ENCODE peak calls at places on chromosomes 3 and 15, in nine cellular contexts. R, H, T, V, L, S, I, P and Q are unnamed samples.
A peak's percentile ranks its signal among the peaks of the same experiment; 100 is the strongest.

GRCh38 chr3:43001094-43001553 is 22.0 kb downstream of the GASK1A start:
- DNase-seq in V (peak; percentile 87), H (no peak), R (peak; percentile 11), P (peak; percentile 77), S (no peak), L (no peak), T (peak; percentile 93), I (peak; percentile 87), Q (peak; percentile 79)

GRCh38 chr15:80852676-80853075 is 73.5 kb downstream of the CEMIP start:
- DNase-seq in I (no peak), L (no peak), S (no peak), R (peak; percentile 89), V (no peak), T (no peak), H (no peak), P (peak; percentile 49), Q (no peak)

GRCh38 chr3:141656771-141657170 is 81.3 kb upstream of the RNF7 start:
- DNase-seq in R (no peak), T (no peak), P (no peak), I (no peak), H (no peak), V (no peak), L (no peak), S (no peak), Q (no peak)

GRCh38 chr3:114449271-114450007 is 155.6 kb downstream of the TIGIT start:
- DNase-seq in R (no peak), H (no peak), T (no peak), V (no peak), I (no peak), L (no peak), P (no peak), S (no peak), Q (no peak)

GRCh38 chr15:47355759-47356158 is 361.5 kb upstream of the SEMA6D start:
- DNase-seq in T (no peak), R (no peak), P (no peak), I (no peak), S (no peak), V (no peak), L (no peak), H (no peak), Q (no peak)

GRCh38 chr15:44910981-44911625 is 45.4 kb upstream of the TERB2 start:
- DNase-seq in R (no peak), L (no peak), I (no peak), T (no peak), S (no peak), H (no peak), P (no peak), V (no peak), Q (no peak)

GRCh38 chr3:63130625-63131024 is 147.5 kb upstream of the SYNPR start:
- DNase-seq in L (no peak), H (no peak), R (no peak), T (no peak), V (no peak), P (no peak), S (no peak), I (no peak), Q (no peak)

GRCh38 chr3:159821737-159822136 is 166.9 kb upstream of the IL12A start:
- DNase-seq in H (no peak), P (no peak), V (no peak), T (no peak), I (no peak), L (no peak), S (no peak), R (no peak), Q (no peak)

GRCh38 chr15:90660195-90660995 is 56.8 kb upstream of the BLM start:
- DNase-seq in I (peak; percentile 42), H (peak; percentile 37), P (peak; percentile 87), V (peak; percentile 88), L (peak; percentile 12), S (peak; percentile 85), R (peak; percentile 77), T (peak; percentile 91), Q (peak; percentile 76)

GRCh38 chr3:129602730-129603560 is 3.5 kb downstream of the PLXND1 start:
- DNase-seq in V (peak; percentile 86), R (peak; percentile 58), T (peak; percentile 87), L (no peak), H (no peak), I (peak; percentile 77), P (peak; percentile 83), S (no peak), Q (peak; percentile 79)

DNA sequence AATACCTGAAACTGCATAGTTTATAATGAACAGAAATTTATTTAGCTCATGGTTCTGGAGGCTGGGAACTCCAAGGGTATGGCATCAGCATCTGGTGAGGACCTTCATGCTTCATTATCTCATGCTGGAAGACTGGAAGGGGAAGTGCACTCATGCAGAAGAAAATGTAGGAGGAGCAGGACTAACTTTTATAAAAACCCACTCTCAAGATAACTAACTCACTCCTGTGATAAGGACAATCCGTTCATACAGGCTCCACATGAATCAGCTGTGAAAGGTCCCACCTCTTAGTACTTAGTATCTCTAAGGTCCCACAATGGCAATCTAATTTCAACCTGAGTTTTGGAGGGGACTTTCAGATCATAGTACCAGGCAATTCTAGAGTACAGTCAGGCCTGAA is 33.6 kb upstream of the APH1B start:
- DNase-seq in I (no peak), H (no peak), L (no peak), S (no peak), V (no peak), P (no peak), T (no peak), R (no peak), Q (no peak)
- H3K27ac ChIP-seq in I (no peak overlapping the region), H (peak overlapping the region; percentile 54), L (peak overlapping the region; percentile 68), S (peak overlapping the region; percentile 55), V (no peak overlapping the region), P (peak overlapping the region; percentile 32), T (peak overlapping the region; percentile 24), R (no peak overlapping the region), Q (peak overlapping the region; percentile 69)

GRCh38 chr3:4977001-4977888 is 2.0 kb upstream of the BHLHE40 start:
- DNase-seq in V (peak; percentile 94), I (peak; percentile 91), L (no peak), S (peak; percentile 93), T (peak; percentile 92), H (peak; percentile 79), P (peak; percentile 88), R (peak; percentile 63), Q (peak; percentile 91)
- TF ChIP-seq CTCF in V (no peak), I (no peak), L (no peak), S (no peak), T (no peak), H (no peak), P (no peak), R (no peak), Q (peak; percentile 31)

GRCh38 chr15:57452090-57452754 is 75.9 kb downstream of the CGNL1 start:
- DNase-seq in P (no peak), R (no peak), H (no peak), V (no peak), L (no peak), I (no peak), T (no peak), S (no peak), Q (no peak)

GRCh38 chr15:57458255-57458850 is 82.0 kb downstream of the CGNL1 start:
- DNase-seq in H (no peak), T (no peak), P (no peak), L (no peak), S (no peak), V (no peak), R (no peak), I (no peak), Q (no peak)

GRCh38 chr15:57456559-57456958 is 80.3 kb downstream of the CGNL1 start:
- DNase-seq in S (no peak), L (no peak), P (no peak), R (no peak), T (no peak), V (no peak), H (no peak), I (no peak), Q (no peak)

GRCh38 chr15:57457726-57458125 is 81.4 kb downstream of the CGNL1 start:
- DNase-seq in T (no peak), S (no peak), R (no peak), P (no peak), I (no peak), L (no peak), H (no peak), V (no peak), Q (no peak)

GRCh38 chr15:57455969-57456368 is 79.7 kb downstream of the CGNL1 start:
- DNase-seq in V (no peak), L (no peak), S (no peak), T (no peak), I (no peak), P (no peak), R (no peak), H (no peak), Q (no peak)
- H3K27ac ChIP-seq in V (no peak overlapping the region), L (no peak overlapping the region), S (no peak overlapping the region), T (no peak overlapping the region), I (no peak overlapping the region), P (no peak overlapping the region), R (no peak overlapping the region), H (no peak overlapping the region), Q (no peak overlapping the region)

GRCh38 chr3:127002195-127003174 is 19.6 kb downstream of the PLXNA1 start:
- DNase-seq in P (peak; percentile 83), I (peak; percentile 91), L (no peak), V (peak; percentile 71), S (peak; percentile 86), R (no peak), H (peak; percentile 19), T (peak; percentile 92), Q (peak; percentile 90)
- TF ChIP-seq CTCF in P (peak; percentile 47), I (peak; percentile 43), L (no peak), V (peak; percentile 44), S (peak; percentile 58), R (no peak), H (peak; percentile 11), T (peak; percentile 23), Q (peak; percentile 58)